ENCODE peak calls at places on chromosome 22, in six cellular contexts. Z, K, H, R, N and C are unnamed samples.

GRCh38 chr22:24445481-24446290 is 18.3 kb downstream of the ADORA2A start:
- DNase-seq in Z (no peak), K (no peak), H (no peak), R (peak), N (peak), C (no peak)

GRCh38 chr22:17201285-17201945 is 17.8 kb downstream of the ADA2 start:
- DNase-seq in Z (no peak), K (no peak), H (no peak), R (peak), N (peak), C (no peak)

GRCh38 chr22:43342347-43343261 is 568 bp downstream of the SCUBE1 start:
- DNase-seq in Z (no peak), K (no peak), H (no peak), R (no peak), N (no peak), C (no peak)

GRCh38 chr22:42595434-42595833 is 19.2 kb downstream of the POLDIP3 start:
- DNase-seq in Z (no peak), K (no peak), H (no peak), R (no peak), N (no peak), C (no peak)

GRCh38 chr22:28207281-28208030 is 288.4 kb upstream of the PITPNB start:
- DNase-seq in Z (no peak), K (no peak), H (no peak), R (no peak), N (no peak), C (no peak)

GRCh38 chr22:50292643-50293440 is 14.6 kb downstream of the PLXNB2 start:
- DNase-seq in Z (no peak), K (peak), H (no peak), R (no peak), N (no peak), C (no peak)

GRCh38 chr22:22021160-22021750 is 38.7 kb upstream of the TOP3B start:
- DNase-seq in Z (no peak), K (no peak), H (no peak), R (no peak), N (no peak), C (no peak)

GRCh38 chr22:49967333-49968241 is 7.0 kb downstream of the PIM3 start:
- DNase-seq in Z (peak), K (peak), H (no peak), R (no peak), N (peak), C (peak)

GRCh38 chr22:33274214-33274828 is 216.1 kb upstream of the SYN3 start:
- DNase-seq in Z (peak), K (peak), H (no peak), R (peak), N (peak), C (peak)

GRCh38 chr22:45631140-45631539 is 40.5 kb upstream of the ATXN10 start:
- DNase-seq in Z (no peak), K (peak), H (no peak), R (no peak), N (no peak), C (no peak)

GRCh38 chr22:49535527-49536125 is 292.0 kb downstream of the BRD1 start:
- DNase-seq in Z (no peak), K (no peak), H (no peak), R (no peak), N (no peak), C (no peak)

GRCh38 chr22:37777122-37777687 is 30.5 kb upstream of the GCAT start:
- DNase-seq in Z (peak), K (no peak), H (peak), R (peak), N (peak), C (peak)

GRCh38 chr22:19196841-19197612 is 18.5 kb upstream of the SLC25A1 start:
- DNase-seq in Z (no peak), K (no peak), H (no peak), R (no peak), N (no peak), C (no peak)

GRCh38 chr22:41447435-41448188 is 1.0 kb upstream of the TOB2 start:
- DNase-seq in Z (no peak), K (peak), H (no peak), R (peak), N (peak), C (no peak)

GRCh38 chr22:47023871-47024270 is 261.4 kb downstream of the TBC1D22A start:
- DNase-seq in Z (no peak), K (no peak), H (no peak), R (no peak), N (no peak), C (no peak)

GRCh38 chr22:17633217-17633997 is 4.9 kb upstream of the ATP6V1E1 start:
- DNase-seq in Z (no peak), K (no peak), H (no peak), R (peak), N (peak), C (no peak)

GRCh38 chr22:19508024-19508776 is 16.0 kb downstream of the CLDN5 start:
- DNase-seq in Z (no peak), K (no peak), H (no peak), R (no peak), N (no peak), C (no peak)

GRCh38 chr22:49212002-49212401 is 615.7 kb downstream of the BRD1 start:
- DNase-seq in Z (no peak), K (peak), H (no peak), R (no peak), N (no peak), C (no peak)

GRCh38 chr22:37609240-37610152 is 862 bp downstream of the GGA1 start:
- DNase-seq in Z (no peak), K (no peak), H (no peak), R (peak), N (no peak), C (no peak)

GRCh38 chr22:50222508-50222907 is 21.7 kb downstream of the SELENOO start:
- DNase-seq in Z (no peak), K (no peak), H (no peak), R (no peak), N (no peak), C (no peak)

GRCh38 chr22:44638966-44639739 is 62.9 kb upstream of the PRR5 start:
- DNase-seq in Z (no peak), K (no peak), H (no peak), R (no peak), N (no peak), C (no peak)

GRCh38 chr22:27972732-27973698 is 54.0 kb upstream of the PITPNB start:
- DNase-seq in Z (no peak), K (no peak), H (no peak), R (no peak), N (no peak), C (no peak)

GRCh38 chr22:32535531-32536190 is 61.0 kb downstream of the FBXO7 start:
- DNase-seq in Z (no peak), K (no peak), H (no peak), R (no peak), N (no peak), C (no peak)

GRCh38 chr22:40432625-40433024 is 62.2 kb downstream of the SGSM3 start:
- DNase-seq in Z (no peak), K (no peak), H (no peak), R (no peak), N (no peak), C (no peak)

GRCh38 chr22:21045585-21046294 is at the start of gene LRRC74B:
- DNase-seq in Z (peak), K (peak), H (peak), R (peak), N (peak), C (peak)

GRCh38 chr22:23158516-23159286 is 13.4 kb downstream of the RAB36 start:
- DNase-seq in Z (no peak), K (no peak), H (no peak), R (no peak), N (no peak), C (no peak)

GRCh38 chr22:39173787-39174497 is 21.5 kb upstream of the CBX7 start:
- DNase-seq in Z (no peak), K (no peak), H (no peak), R (no peak), N (no peak), C (no peak)

GRCh38 chr22:39173050-39173706 is 20.7 kb upstream of the CBX7 start:
- DNase-seq in Z (no peak), K (no peak), H (no peak), R (no peak), N (no peak), C (no peak)

GRCh38 chr22:39171623-39172264 is 19.3 kb upstream of the CBX7 start:
- DNase-seq in Z (no peak), K (no peak), H (no peak), R (no peak), N (no peak), C (no peak)

GRCh38 chr22:39169797-39170466 is 17.5 kb upstream of the CBX7 start:
- DNase-seq in Z (no peak), K (no peak), H (no peak), R (no peak), N (no peak), C (no peak)

GRCh38 chr22:39170825-39171622 is 18.5 kb upstream of the CBX7 start:
- DNase-seq in Z (peak), K (peak), H (peak), R (peak), N (peak), C (peak)
- TF ChIP-seq POLR2AphosphoS5 in Z (no peak), K (no peak), H (no peak), R (no peak), N (no peak), C (no peak)

GRCh38 chr22:26065847-26066246 is 103.4 kb upstream of the SEZ6L start:
- DNase-seq in Z (no peak), K (no peak), H (no peak), R (no peak), N (no peak), C (no peak)
- TF ChIP-seq TAF1 in Z (no peak), K (no peak), H (no peak), R (no peak), N (no peak), C (no peak)

GRCh38 chr22:36331306-36331911 is 56.4 kb downstream of the MYH9 start:
- DNase-seq in Z (peak), K (no peak), H (peak), R (peak), N (peak), C (peak)
- TF ChIP-seq POLR2A in Z (peak), K (peak), H (peak), R (no peak), N (no peak), C (peak)

GRCh38 chr22:35349368-35349703 is 31.6 kb upstream of the HMOX1 start:
- DNase-seq in Z (no peak), K (no peak), H (no peak), R (no peak), N (no peak), C (no peak)

GRCh38 chr22:35348026-35348590 is 32.8 kb upstream of the HMOX1 start:
- DNase-seq in Z (no peak), K (no peak), H (no peak), R (no peak), N (no peak), C (no peak)

GRCh38 chr22:35349704-35350538 is 31.0 kb upstream of the HMOX1 start:
- DNase-seq in Z (no peak), K (no peak), H (no peak), R (no peak), N (no peak), C (no peak)

GRCh38 chr22:35347462-35347861 is 33.4 kb upstream of the HMOX1 start:
- DNase-seq in Z (no peak), K (no peak), H (no peak), R (no peak), N (no peak), C (no peak)

DNA sequence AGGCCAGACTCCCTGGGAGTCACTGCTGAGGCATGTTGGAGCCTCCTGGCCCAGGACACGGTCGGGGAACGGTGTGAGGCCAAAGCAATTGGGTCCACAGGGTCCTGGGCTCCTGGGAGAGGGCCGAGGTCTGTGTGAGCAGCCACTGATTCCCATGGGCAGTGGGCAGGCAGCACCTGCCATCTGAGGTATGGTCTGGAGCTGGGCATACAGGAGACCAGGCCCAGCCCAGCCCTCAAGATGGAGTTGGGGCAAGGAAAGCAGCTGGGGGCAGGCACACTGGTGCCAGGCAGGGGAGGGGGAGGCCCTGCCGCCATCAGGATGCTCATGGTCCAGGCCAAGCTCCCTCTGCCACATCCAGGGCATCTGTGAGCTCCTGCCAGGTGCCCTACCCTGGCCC is 32.2 kb upstream of the HMOX1 start:
- DNase-seq in Z (no peak), K (no peak), H (no peak), R (no peak), N (no peak), C (no peak)
- TF ChIP-seq POLR2AphosphoS5 in Z (no peak), K (no peak), H (no peak), R (no peak), N (no peak), C (no peak)

DNA sequence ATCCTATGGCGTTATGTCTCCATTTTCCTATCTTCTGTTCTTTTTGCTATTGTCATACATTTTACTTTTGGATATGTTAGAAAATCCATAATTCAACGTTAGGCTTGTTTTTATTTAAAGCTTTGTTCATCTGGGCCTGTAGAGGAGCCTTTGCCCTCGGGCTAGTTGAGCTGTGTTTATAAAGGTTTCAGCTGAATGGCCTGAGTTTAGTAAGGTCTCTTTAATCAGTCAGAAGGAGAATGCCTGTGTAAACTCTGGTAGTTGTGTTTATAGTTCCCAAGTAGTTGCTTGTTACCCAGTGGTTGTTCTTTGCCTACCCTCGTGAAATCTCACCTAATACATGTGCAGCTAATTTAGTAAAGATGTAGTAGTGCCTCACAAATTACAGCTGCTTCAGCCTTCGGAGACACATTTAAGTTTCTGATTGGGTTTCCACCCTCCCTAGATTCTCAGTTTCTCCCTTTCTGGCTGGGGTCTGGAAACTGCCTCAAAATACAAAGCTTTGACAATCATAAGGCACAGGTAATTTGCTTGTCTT is 33.1 kb downstream of the MTMR3 start:
- DNase-seq in Z (no peak), K (no peak), H (no peak), R (no peak), N (no peak), C (no peak)
- TF ChIP-seq TAF1 in Z (no peak), K (no peak), H (no peak), R (no peak), N (no peak), C (no peak)